ENCODE peak calls at places on chromosomes 16 and 17, in nine cellular contexts. M, X, N, C, F, S, A, V and Q are unnamed samples.

GRCh38 chr17:51764387-51764971 is 394.0 kb downstream of the CA10 start:
- DNase-seq in M (peak), X (peak), N (peak), C (peak), F (peak), S (peak), A (peak), V (peak), Q (peak)

GRCh38 chr17:11899494-11899893 is 97.8 kb downstream of the ZNF18 start:
- DNase-seq in M (no peak), X (peak), N (peak), C (peak), F (peak), S (no peak), A (no peak), V (no peak), Q (no peak)

GRCh38 chr16:67865318-67865717 is 7.5 kb upstream of the EDC4 start:
- DNase-seq in M (no peak), X (peak), N (peak), C (peak), F (no peak), S (no peak), A (peak), V (no peak), Q (no peak)

GRCh38 chr16:9090960-9091866 is at the start of gene HAPSTR1:
- DNase-seq in M (peak), X (peak), N (peak), C (peak), F (peak), S (peak), A (peak), V (peak), Q (peak)

GRCh38 chr16:9062301-9062700 is 29.1 kb upstream of the HAPSTR1 start:
- DNase-seq in M (no peak), X (no peak), N (no peak), C (no peak), F (no peak), S (no peak), A (no peak), V (no peak), Q (no peak)

GRCh38 chr16:3092501-3092991 is 6.5 kb downstream of the ZSCAN10 start:
- DNase-seq in M (no peak), X (no peak), N (no peak), C (peak), F (no peak), S (no peak), A (no peak), V (no peak), Q (no peak)

GRCh38 chr16:87844374-87844733 is 25.0 kb downstream of the SLC7A5 start:
- DNase-seq in M (no peak), X (no peak), N (no peak), C (peak), F (no peak), S (no peak), A (no peak), V (peak), Q (peak)

GRCh38 chr16:3012828-3013420 is at the start of gene CLDN9:
- DNase-seq in M (peak), X (no peak), N (peak), C (peak), F (no peak), S (no peak), A (no peak), V (no peak), Q (no peak)

GRCh38 chr16:46862555-46863447 is 21.4 kb upstream of the GPT2 start:
- DNase-seq in M (no peak), X (no peak), N (peak), C (no peak), F (no peak), S (no peak), A (no peak), V (no peak), Q (no peak)

GRCh38 chr17:65698381-65699061 is 137.1 kb upstream of the AXIN2 start:
- DNase-seq in M (no peak), X (peak), N (no peak), C (no peak), F (no peak), S (no peak), A (no peak), V (no peak), Q (peak)

GRCh38 chr16:19833581-19833980 is 51.1 kb downstream of the GPRC5B start:
- DNase-seq in M (no peak), X (no peak), N (no peak), C (no peak), F (no peak), S (no peak), A (no peak), V (no peak), Q (no peak)

GRCh38 chr16:19831678-19832077 is 53.0 kb downstream of the GPRC5B start:
- DNase-seq in M (no peak), X (peak), N (peak), C (no peak), F (no peak), S (no peak), A (no peak), V (no peak), Q (no peak)

GRCh38 chr16:19833176-19833575 is 51.5 kb downstream of the GPRC5B start:
- DNase-seq in M (no peak), X (peak), N (no peak), C (no peak), F (no peak), S (no peak), A (no peak), V (no peak), Q (no peak)

GRCh38 chr16:19829844-19830703 is 54.6 kb downstream of the GPRC5B start:
- DNase-seq in M (no peak), X (no peak), N (no peak), C (no peak), F (no peak), S (no peak), A (no peak), V (no peak), Q (no peak)

GRCh38 chr16:19830902-19831555 is 53.6 kb downstream of the GPRC5B start:
- DNase-seq in M (no peak), X (no peak), N (no peak), C (no peak), F (no peak), S (no peak), A (no peak), V (no peak), Q (no peak)
- H3K4me3 ChIP-seq in M (no peak), X (no peak), N (no peak), C (no peak), F (no peak), S (no peak), A (no peak), V (no peak), Q (no peak)

DNA sequence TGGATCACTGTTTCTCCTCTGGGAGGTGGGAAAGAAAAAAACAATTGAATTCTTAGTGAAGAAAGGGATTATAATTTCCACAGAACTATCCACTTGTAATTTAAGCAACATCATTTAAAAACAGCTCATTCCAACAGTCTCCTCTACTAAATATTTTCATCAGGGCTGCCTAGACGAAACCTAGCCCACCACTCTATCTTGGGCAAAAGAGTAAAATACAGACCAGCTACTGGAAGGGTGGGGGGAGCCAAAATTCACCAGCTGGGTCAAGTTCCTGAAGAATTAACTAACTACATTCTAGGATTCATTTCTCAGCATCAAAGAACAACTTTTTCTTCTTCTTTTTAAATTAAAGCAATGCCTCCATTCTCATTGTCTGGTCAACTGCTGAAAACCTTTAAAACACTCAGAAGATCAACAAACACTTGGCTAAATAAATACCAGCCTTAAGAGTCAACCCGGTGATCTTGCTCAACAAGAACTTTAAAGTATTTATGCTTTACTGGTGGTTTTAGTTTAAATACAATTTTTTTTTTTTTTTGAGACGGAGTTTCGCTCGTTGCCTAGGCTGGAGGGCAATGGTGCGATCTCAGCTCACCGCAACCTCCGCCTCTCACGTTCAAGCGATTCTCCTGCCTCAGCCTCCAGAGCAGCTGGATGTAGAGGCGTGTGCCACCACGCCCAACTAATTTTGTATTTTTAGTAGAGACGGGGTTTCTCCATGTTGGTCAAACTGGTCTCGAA is 25.2 kb downstream of the KANSL1 start:
- DNase-seq in M (no peak), X (peak), N (peak), C (no peak), F (no peak), S (no peak), A (no peak), V (no peak), Q (no peak)
- H3K4me3 ChIP-seq in M (no peak), X (no peak), N (no peak), C (no peak), F (no peak), S (no peak), A (peak), V (no peak), Q (no peak)

GRCh38 chr17:77027271-77027670 is 113.5 kb upstream of the SEC14L1 start:
- DNase-seq in M (no peak), X (no peak), N (no peak), C (no peak), F (no peak), S (no peak), A (no peak), V (no peak), Q (no peak)
- H3K4me3 ChIP-seq in M (no peak), X (no peak), N (no peak), C (no peak), F (no peak), S (no peak), A (no peak), V (no peak), Q (no peak)

GRCh38 chr16:58034786-58035185 is 9.2 kb downstream of the MMP15 start:
- DNase-seq in M (no peak), X (no peak), N (no peak), C (peak), F (no peak), S (no peak), A (no peak), V (no peak), Q (no peak)

GRCh38 chr16:58032710-58033293 is 7.2 kb downstream of the MMP15 start:
- DNase-seq in M (peak), X (peak), N (no peak), C (peak), F (no peak), S (peak), A (no peak), V (peak), Q (no peak)

GRCh38 chr16:58036943-58037342 is 11.4 kb downstream of the MMP15 start:
- DNase-seq in M (no peak), X (no peak), N (no peak), C (no peak), F (no peak), S (no peak), A (no peak), V (no peak), Q (no peak)

GRCh38 chr16:58035356-58036170 is 10.0 kb downstream of the MMP15 start:
- DNase-seq in M (no peak), X (no peak), N (no peak), C (no peak), F (no peak), S (no peak), A (no peak), V (no peak), Q (no peak)

DNA sequence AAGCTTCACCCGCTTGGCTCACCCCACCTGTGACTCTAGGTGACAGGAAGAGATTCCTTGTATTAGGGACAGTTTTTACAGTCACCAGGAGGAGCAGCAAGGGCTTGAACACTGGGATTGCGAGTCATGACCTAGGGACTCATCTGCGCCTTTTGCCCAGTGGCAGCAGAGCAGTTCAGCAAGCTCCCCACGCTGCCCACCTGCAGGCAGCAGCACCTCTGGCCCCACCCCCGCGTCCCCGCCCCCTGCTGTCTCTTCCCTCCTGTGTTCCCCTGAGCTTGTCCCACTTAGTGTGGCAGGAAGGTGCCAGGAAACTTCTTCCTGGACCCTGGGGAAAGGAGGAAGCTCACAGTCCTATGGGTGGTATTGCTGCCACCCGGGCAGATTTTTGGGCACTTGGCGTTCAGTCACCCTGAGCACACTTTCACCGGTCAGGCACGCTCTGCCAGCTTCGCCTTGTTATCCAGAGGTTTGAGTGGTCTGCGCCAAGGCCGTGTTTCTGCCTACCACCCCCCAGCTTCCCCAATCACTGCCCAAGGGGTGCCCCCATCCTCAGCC is 8.7 kb downstream of the MMP15 start:
- DNase-seq in M (peak), X (no peak), N (no peak), C (peak), F (no peak), S (no peak), A (no peak), V (no peak), Q (no peak)
- H3K4me3 ChIP-seq in M (no peak), X (no peak), N (no peak), C (no peak), F (no peak), S (no peak), A (no peak), V (no peak), Q (no peak)

GRCh38 chr17:48545022-48545376 is at the start of gene HOXB2:
- DNase-seq in M (no peak), X (peak), N (no peak), C (peak), F (no peak), S (no peak), A (no peak), V (peak), Q (no peak)
- H3K4me3 ChIP-seq in M (peak), X (peak), N (peak), C (peak), F (peak), S (no peak), A (peak), V (peak), Q (peak)

GRCh38 chr17:79991140-79991923 is 44.3 kb downstream of the TBC1D16 start:
- DNase-seq in M (peak), X (peak), N (peak), C (peak), F (peak), S (peak), A (peak), V (peak), Q (peak)
- H3K4me3 ChIP-seq in M (no peak), X (peak), N (peak), C (peak), F (peak), S (peak), A (peak), V (peak), Q (peak)

GRCh38 chr17:57355090-57355859 is 99.0 kb downstream of the MSI2 start:
- DNase-seq in M (no peak), X (no peak), N (no peak), C (no peak), F (no peak), S (no peak), A (no peak), V (peak), Q (no peak)

GRCh38 chr17:57357830-57358426 is 101.6 kb downstream of the MSI2 start:
- DNase-seq in M (no peak), X (no peak), N (peak), C (no peak), F (no peak), S (no peak), A (no peak), V (no peak), Q (no peak)

GRCh38 chr17:57356153-57356721 is 99.9 kb downstream of the MSI2 start:
- DNase-seq in M (no peak), X (no peak), N (no peak), C (no peak), F (no peak), S (no peak), A (no peak), V (no peak), Q (no peak)

GRCh38 chr17:57357392-57357784 is 101.1 kb downstream of the MSI2 start:
- DNase-seq in M (peak), X (no peak), N (peak), C (no peak), F (no peak), S (no peak), A (no peak), V (peak), Q (peak)

GRCh38 chr17:57356722-57357391 is 100.5 kb downstream of the MSI2 start:
- DNase-seq in M (peak), X (no peak), N (no peak), C (no peak), F (no peak), S (no peak), A (no peak), V (no peak), Q (no peak)
- H3K4me3 ChIP-seq in M (no peak), X (no peak), N (no peak), C (no peak), F (no peak), S (no peak), A (no peak), V (no peak), Q (no peak)